ENCODE peak calls at places on chromosomes 5 and 9, in six cellular contexts. J is colonic mucosa, L is germinal center, O is mesothelial cell of epicardium, S is NAMALWA, W is cardiac muscle cell. T is an unnamed sample.

GRCh38 chr5:10534491-10535236 is 29.2 kb upstream of the ANKRD33B start:
- DNase-seq in J (no peak), L (no peak), O (no peak), S (no peak), W (no peak), T (no peak)

GRCh38 chr5:177362102-177362868 is 4.6 kb downstream of the RGS14 start:
- DNase-seq in J (no peak), L (no peak), O (no peak), S (no peak), W (no peak), T (no peak)

GRCh38 chr5:151896041-151896691 is 28.5 kb downstream of the GLRA1 start:
- DNase-seq in J (no peak), L (no peak), O (no peak), S (no peak), W (no peak), T (peak)

GRCh38 chr5:180470966-180471582 is 23.1 kb upstream of the CNOT6 start:
- DNase-seq in J (peak), L (peak), O (peak), S (peak), W (peak), T (peak)

GRCh38 chr5:142506756-142507155 is 179.1 kb downstream of the FGF1 start:
- DNase-seq in J (no peak), L (no peak), O (no peak), S (no peak), W (no peak), T (no peak)

GRCh38 chr5:43225649-43226245 is 33.7 kb downstream of the NIM1K start:
- DNase-seq in J (no peak), L (no peak), O (no peak), S (no peak), W (no peak), T (no peak)

GRCh38 chr9:106860731-106861584 is 2.0 kb upstream of the ZNF462 start:
- DNase-seq in J (peak), L (no peak), O (peak), S (no peak), W (peak), T (peak)

GRCh38 chr5:28403846-28404245 is 1365.5 kb upstream of the CDH9 start:
- DNase-seq in J (no peak), L (no peak), O (no peak), S (no peak), W (no peak), T (no peak)

GRCh38 chr5:146490089-146490843 is 25.7 kb downstream of the GPR151 start:
- DNase-seq in J (no peak), L (no peak), O (no peak), S (no peak), W (no peak), T (no peak)

GRCh38 chr5:57724836-57725235 is 242.2 kb upstream of the ACTBL2 start:
- DNase-seq in J (no peak), L (no peak), O (no peak), S (no peak), W (no peak), T (no peak)

GRCh38 chr5:6729400-6730310 is 16.4 kb downstream of the TENT4A start:
- DNase-seq in J (no peak), L (no peak), O (no peak), S (peak), W (no peak), T (no peak)

GRCh38 chr5:88683506-88684135 is 199.4 kb downstream of the MEF2C start:
- DNase-seq in J (no peak), L (peak), O (no peak), S (peak), W (no peak), T (no peak)

GRCh38 chr9:109504689-109505088 is 6.6 kb upstream of the PTPN3 start:
- DNase-seq in J (no peak), L (no peak), O (no peak), S (no peak), W (no peak), T (no peak)

GRCh38 chr9:126126012-126126411 is 200.6 kb upstream of the MVB12B start:
- DNase-seq in J (no peak), L (no peak), O (peak), S (no peak), W (no peak), T (no peak)

GRCh38 chr5:179178016-179178575 is 117.9 kb downstream of the ZNF354C start:
- DNase-seq in J (no peak), L (no peak), O (no peak), S (no peak), W (no peak), T (no peak)

GRCh38 chr5:60435808-60436207 is 264.2 kb downstream of the DEPDC1B start:
- DNase-seq in J (no peak), L (no peak), O (no peak), S (no peak), W (no peak), T (peak)

GRCh38 chr5:54495027-54495426 is 22.5 kb upstream of the SNX18 start:
- DNase-seq in J (no peak), L (no peak), O (no peak), S (no peak), W (no peak), T (no peak)

GRCh38 chr5:95519681-95520080 is 35.1 kb downstream of the SKIC3 start:
- DNase-seq in J (no peak), L (no peak), O (no peak), S (no peak), W (no peak), T (no peak)

GRCh38 chr9:124045076-124045829 is 33.7 kb downstream of the LHX2 start:
- DNase-seq in J (peak), L (no peak), O (peak), S (no peak), W (no peak), T (peak)

GRCh38 chr9:4297795-4298254 is 2.0 kb downstream of the GLIS3 start:
- DNase-seq in J (peak), L (peak), O (peak), S (peak), W (peak), T (peak)

GRCh38 chr9:93675336-93676150 is 99.2 kb downstream of the PHF2 start:
- DNase-seq in J (peak), L (no peak), O (peak), S (no peak), W (no peak), T (no peak)

GRCh38 chr5:43008369-43009158 is 31.6 kb downstream of the ANXA2R start:
- DNase-seq in J (peak), L (peak), O (peak), S (peak), W (peak), T (peak)

GRCh38 chr5:157828949-157829639 is 29.9 kb downstream of the CLINT1 start:
- DNase-seq in J (no peak), L (no peak), O (no peak), S (peak), W (no peak), T (no peak)

GRCh38 chr5:124504081-124504916 is 242.1 kb downstream of the ZNF608 start:
- DNase-seq in J (no peak), L (peak), O (no peak), S (no peak), W (no peak), T (no peak)

GRCh38 chr9:104948277-104948676 is 20.3 kb upstream of the ABCA1 start:
- DNase-seq in J (no peak), L (no peak), O (no peak), S (no peak), W (no peak), T (no peak)

GRCh38 chr5:120396186-120396585 is 67.9 kb upstream of the PRR16 start:
- DNase-seq in J (no peak), L (no peak), O (no peak), S (no peak), W (no peak), T (no peak)

GRCh38 chr9:91147079-91147708 is 214.5 kb downstream of the AUH start:
- DNase-seq in J (no peak), L (no peak), O (no peak), S (no peak), W (no peak), T (no peak)

GRCh38 chr9:88747768-88748167 is 212.8 kb downstream of the NXNL2 start:
- DNase-seq in J (peak), L (no peak), O (no peak), S (no peak), W (no peak), T (peak)

GRCh38 chr9:81787747-81788632 is 98.6 kb upstream of the TLE1 start:
- DNase-seq in J (peak), L (no peak), O (no peak), S (no peak), W (no peak), T (peak)

GRCh38 chr5:169716287-169716686 is 79.2 kb downstream of the DOCK2 start:
- DNase-seq in J (no peak), L (no peak), O (no peak), S (no peak), W (no peak), T (no peak)

GRCh38 chr9:136019041-136019680 is 58.0 kb upstream of the UBAC1 start:
- DNase-seq in J (no peak), L (no peak), O (no peak), S (no peak), W (no peak), T (no peak)

GRCh38 chr5:40124367-40124766 is 555.3 kb upstream of the PTGER4 start:
- DNase-seq in J (no peak), L (no peak), O (no peak), S (peak), W (no peak), T (no peak)

GRCh38 chr9:107948601-107949000 is 459.0 kb upstream of the KLF4 start:
- DNase-seq in J (no peak), L (no peak), O (no peak), S (no peak), W (no peak), T (no peak)

GRCh38 chr9:35978792-35979191 is 20.8 kb upstream of the OR2S2 start:
- DNase-seq in J (no peak), L (no peak), O (no peak), S (no peak), W (no peak), T (no peak)

GRCh38 chr9:119736478-119737454 is 367.5 kb upstream of the BRINP1 start:
- DNase-seq in J (no peak), L (peak), O (no peak), S (peak), W (no peak), T (no peak)

T was measured in hepatocyte.